ENCODE peak calls at places on chromosomes 12 and 14, in six cellular contexts. M is pancreas, S is hepatocyte, R is GM12878, W is left lung, U is mammary epithelial cell. D is an unnamed sample.

GRCh38 chr12:47410862-47411261 is 295.0 kb downstream of the RPAP3 start:
- DNase-seq in W (no peak), U (no peak), R (no peak), M (no peak), S (no peak), D (no peak)

GRCh38 chr14:76091036-76091435 is 60.7 kb upstream of the GPATCH2L start:
- DNase-seq in S (peak), M (no peak), U (no peak), R (no peak), W (no peak), D (no peak)

GRCh38 chr12:62346817-62347216 is 86.6 kb downstream of the USP15 start:
- DNase-seq in W (no peak), R (no peak), S (no peak), U (no peak), M (no peak), D (no peak)

GRCh38 chr12:10717410-10717809 is 5.7 kb downstream of the YBX3 start:
- DNase-seq in W (no peak), U (peak), S (no peak), M (no peak), R (no peak), D (no peak)

GRCh38 chr12:1534708-1535107 is 59.7 kb downstream of the FBXL14 start:
- DNase-seq in W (no peak), S (no peak), R (peak), M (no peak), U (no peak), D (peak)

GRCh38 chr12:92080390-92081285 is 65.0 kb downstream of the BTG1 start:
- DNase-seq in U (peak), R (no peak), M (no peak), S (peak), W (no peak), D (no peak)

GRCh38 chr12:49131973-49132461 is 822 bp upstream of the TUBA1B start:
- DNase-seq in U (peak), S (peak), R (no peak), M (no peak), W (no peak), D (no peak)

GRCh38 chr14:104382361-104383087 is 197.0 kb upstream of the C14orf180 start:
- DNase-seq in M (peak), U (no peak), W (peak), R (no peak), S (no peak), D (no peak)

GRCh38 chr14:50021261-50021660 is 95.1 kb downstream of the VCPKMT start:
- DNase-seq in R (peak), S (no peak), W (no peak), U (no peak), M (no peak), D (no peak)

GRCh38 chr12:57810450-57810849 is 8.1 kb downstream of the AVIL start:
- DNase-seq in R (no peak), W (no peak), M (no peak), S (no peak), U (peak), D (no peak)

GRCh38 chr12:110403146-110403974 is at the start of gene ANAPC7:
- DNase-seq in W (peak), S (peak), U (peak), R (peak), M (peak), D (peak)

GRCh38 chr14:91284791-91285548 is 40.5 kb upstream of the GPR68 start:
- DNase-seq in M (peak), S (no peak), R (no peak), W (no peak), U (peak), D (no peak)

GRCh38 chr12:90909069-90909676 is 45.8 kb downstream of the CCER1 start:
- DNase-seq in M (no peak), W (no peak), S (peak), U (peak), R (no peak), D (no peak)

GRCh38 chr12:46230985-46231384 is 37.9 kb downstream of the SLC38A1 start:
- DNase-seq in W (no peak), S (no peak), M (no peak), U (no peak), R (no peak), D (no peak)

GRCh38 chr12:63028951-63029350 is 94.0 kb upstream of the PPM1H start:
- DNase-seq in U (no peak), R (no peak), W (no peak), M (no peak), S (no peak), D (no peak)

DNA sequence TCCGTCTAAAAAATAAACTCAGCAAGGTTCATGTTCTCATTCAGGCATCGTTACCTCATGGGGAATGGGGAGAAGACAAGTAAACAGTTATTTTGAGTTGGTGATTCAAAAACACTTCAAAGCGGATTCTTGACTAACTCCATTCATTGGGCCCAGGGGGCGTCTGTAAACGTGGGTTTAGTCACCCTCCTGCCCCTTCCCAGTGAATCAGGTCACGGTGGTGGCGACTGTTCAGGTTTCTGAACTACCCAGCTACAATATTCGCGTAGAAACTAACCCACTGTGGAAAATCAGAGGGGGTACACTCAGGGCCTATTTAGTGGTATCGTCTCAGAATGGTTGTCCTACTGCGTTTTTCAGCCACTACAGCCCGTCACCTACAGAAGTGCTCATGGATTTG is 15.2 kb downstream of the OR6S1 start:
- DNase-seq in U (no peak), R (no peak), S (no peak), M (no peak), W (no peak), D (no peak)
- H3K4me3 ChIP-seq in U (no peak), R (peak), S (no peak), M (no peak), W (no peak), D (no peak)

DNA sequence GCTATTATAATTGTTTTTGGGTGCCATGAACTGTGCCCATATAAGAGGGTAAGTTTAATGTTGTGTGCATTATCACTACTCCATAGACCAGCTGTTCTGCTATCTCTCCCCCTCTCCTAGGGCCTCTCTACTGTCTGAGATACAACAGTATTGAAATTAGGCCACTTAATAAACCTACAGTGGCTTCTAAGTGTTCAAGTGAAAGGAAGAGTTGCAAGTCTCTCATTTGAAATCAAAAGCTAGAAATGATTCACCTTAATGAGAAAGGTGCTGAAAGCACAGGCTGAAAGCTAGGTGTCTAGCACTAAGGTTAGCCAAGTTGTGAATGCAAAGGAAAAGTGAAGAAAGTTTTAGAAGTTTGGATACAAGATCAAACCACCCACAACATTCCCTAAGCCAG is 168.0 kb downstream of the SLC16A7 start:
- DNase-seq in S (no peak), U (no peak), R (no peak), W (no peak), M (no peak), D (no peak)
- TF ChIP-seq CTCF in S (no peak), U (no peak), R (no peak), W (no peak), M (no peak), D (no peak)

GRCh38 chr12:111446044-111446581 is 40.4 kb downstream of the SH2B3 start:
- DNase-seq in U (no peak), S (no peak), M (peak), R (no peak), W (no peak), D (no peak)
- H3K4me3 ChIP-seq in U (no peak), S (no peak), M (no peak), R (no peak), W (no peak), D (no peak)

DNA sequence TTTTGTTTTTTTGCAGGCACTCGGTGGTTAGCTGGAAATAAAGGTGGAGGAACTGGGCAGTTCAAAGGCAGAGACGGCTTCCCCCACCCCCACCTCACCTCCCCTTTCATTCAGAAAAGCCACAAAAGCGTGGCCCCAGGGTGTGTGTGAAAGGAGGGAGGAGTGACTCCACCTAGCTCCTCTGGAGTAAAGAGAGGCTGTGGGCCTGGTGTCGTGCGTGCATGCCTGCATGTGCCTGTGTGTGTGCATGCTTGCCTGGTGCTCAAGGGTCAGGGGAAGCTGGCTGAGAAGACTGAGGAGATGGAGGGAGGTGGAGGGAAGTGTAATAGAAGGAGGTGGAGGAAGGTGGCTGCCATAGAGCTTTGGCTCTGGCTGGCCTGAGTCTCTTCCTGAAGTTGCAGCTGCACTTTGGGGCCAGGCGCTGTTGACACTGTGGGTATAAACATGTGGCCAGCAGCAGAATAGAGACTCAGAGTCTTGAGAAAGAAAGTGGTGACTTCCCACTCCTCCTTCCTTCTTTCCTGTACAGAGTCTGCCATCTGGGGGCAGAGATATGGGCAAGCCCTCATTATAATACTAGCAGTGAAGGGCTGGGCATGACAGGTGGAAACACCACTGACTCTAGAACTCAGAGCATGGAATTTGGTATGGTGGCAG is 36.9 kb upstream of the SINHCAF start:
- DNase-seq in S (peak), W (no peak), R (peak), M (no peak), U (peak), D (peak)
- TF ChIP-seq CTCF in S (peak), W (no peak), R (peak), M (no peak), U (no peak), D (peak)